ENCODE peak calls at places on chromosomes 13 and 19, in eight cellular contexts. C is mesenteric fat pad, P is globus pallidus, L is AG08396, M is lung, X is stomach, T is T follicular helper cell, G is foreskin fibroblast. J is an unnamed sample.

GRCh38 chr19:10102787-10103236 is 334 bp upstream of the ANGPTL6 start:
- DNase-seq in C (no peak), P (no peak), L (no peak), M (no peak), X (no peak), T (no peak), G (no peak), J (no peak)

GRCh38 chr19:47176627-47177090 is 46.0 kb downstream of the SAE1 start:
- DNase-seq in C (no peak), P (no peak), L (peak; percentile 36), M (no peak), X (no peak), T (no peak), G (peak; percentile 88), J (peak; percentile 48)

GRCh38 chr13:31997641-31998040 is 33.9 kb upstream of the FRY start:
- DNase-seq in C (no peak), P (no peak), L (no peak), M (no peak), X (no peak), T (no peak), G (no peak), J (no peak)

GRCh38 chr19:46704379-46705076 is 12.4 kb downstream of the PRKD2 start:
- DNase-seq in C (no peak), P (no peak), L (peak; percentile 88), M (peak; percentile 84), X (peak; percentile 85), T (peak; percentile 77), G (no peak), J (no peak)

GRCh38 chr13:44352202-44352601 is 21.4 kb upstream of the SERP2 start:
- DNase-seq in C (no peak), P (no peak), L (no peak), M (no peak), X (no peak), T (no peak), G (no peak), J (no peak)

GRCh38 chr13:69524459-69525155 is 583.0 kb upstream of the ATXN8OS start:
- DNase-seq in C (no peak), P (no peak), L (no peak), M (no peak), X (no peak), T (no peak), G (no peak), J (no peak)

GRCh38 chr13:29315847-29316246 is 279.6 kb downstream of the SLC7A1 start:
- DNase-seq in C (no peak), P (no peak), L (no peak), M (no peak), X (no peak), T (no peak), G (no peak), J (no peak)

GRCh38 chr13:48502601-48503319 is 30.1 kb downstream of the RCBTB2 start:
- DNase-seq in C (no peak), P (no peak), L (no peak), M (no peak), X (no peak), T (no peak), G (no peak), J (no peak)

GRCh38 chr19:51750381-51751124 is 1.1 kb downstream of the FPR1 start:
- DNase-seq in C (no peak), P (no peak), L (no peak), M (no peak), X (no peak), T (no peak), G (no peak), J (no peak)

GRCh38 chr19:3276341-3276799 is 51.9 kb downstream of the CELF5 start:
- DNase-seq in C (no peak), P (no peak), L (no peak), M (peak; percentile 48), X (peak; percentile 34), T (peak; percentile 44), G (no peak), J (peak; percentile 86)

GRCh38 chr13:64248371-64249065 is 2832.9 kb upstream of the PCDH20 start:
- DNase-seq in C (no peak), P (no peak), L (no peak), M (no peak), X (no peak), T (no peak), G (peak; percentile 1), J (no peak)

GRCh38 chr19:35755550-35756371 is 1.1 kb downstream of the HSPB6 start:
- DNase-seq in C (peak; percentile 97), P (no peak), L (peak; percentile 77), M (no peak), X (peak; percentile 60), T (peak; percentile 40), G (peak; percentile 86), J (no peak)

GRCh38 chr13:106101201-106101600 is 434.3 kb downstream of the EFNB2 start:
- DNase-seq in C (no peak), P (no peak), L (no peak), M (no peak), X (no peak), T (no peak), G (no peak), J (no peak)

GRCh38 chr19:43504426-43505185 is at the start of gene PHLDB3:
- DNase-seq in C (no peak), P (no peak), L (no peak), M (peak; percentile 29), X (peak; percentile 50), T (peak; percentile 21), G (no peak), J (peak; percentile 68)

GRCh38 chr13:20973886-20974285 is 71.3 kb upstream of the XPO4 start:
- DNase-seq in C (no peak), P (no peak), L (no peak), M (no peak), X (no peak), T (no peak), G (no peak), J (no peak)